ENCODE peak calls at places on chromosomes 11 and 22, in five cellular contexts. I, Y, H, O and W are unnamed samples.

GRCh38 chr11:13297917-13298356 is 20.3 kb downstream of the BMAL1 start:
- DNase-seq in I (no peak), H (no peak), Y (no peak), O (no peak), W (no peak)

GRCh38 chr11:58688779-58689503 is 42.8 kb downstream of the GLYAT start:
- DNase-seq in H (no peak), I (no peak), O (peak; percentile 57), Y (no peak), W (no peak)

GRCh38 chr11:23924226-23924625 is 572.6 kb upstream of the LUZP2 start:
- DNase-seq in O (no peak), Y (no peak), I (peak; percentile 71), H (no peak), W (no peak)

GRCh38 chr11:67269401-67270255 is 3.4 kb downstream of the GRK2 start:
- DNase-seq in H (no peak), I (no peak), Y (no peak), O (no peak), W (peak; percentile 28)

GRCh38 chr11:2739531-2740274 is 39.9 kb upstream of the KCNQ1OT1 start:
- DNase-seq in Y (no peak), O (no peak), H (no peak), I (no peak), W (no peak)

GRCh38 chr22:30195245-30196140 is 51.1 kb downstream of the LIF start:
- DNase-seq in H (no peak), Y (no peak), O (no peak), I (no peak), W (no peak)

GRCh38 chr11:96014234-96014633 is 90.3 kb upstream of the MTMR2 start:
- DNase-seq in I (peak; percentile 35), Y (no peak), O (no peak), H (no peak), W (no peak)

GRCh38 chr11:126658306-126659056 is 303.0 kb downstream of the ST3GAL4 start:
- DNase-seq in H (no peak), O (no peak), Y (no peak), I (no peak), W (no peak)

GRCh38 chr11:22536036-22536435 is 89.6 kb downstream of the FANCF start:
- DNase-seq in O (no peak), I (no peak), Y (no peak), H (no peak), W (no peak)

GRCh38 chr22:45235101-45235777 is 5.5 kb downstream of the KIAA0930 start:
- DNase-seq in Y (no peak), O (no peak), I (peak; percentile 88), H (no peak), W (no peak)

GRCh38 chr22:50084085-50084484 is 1.1 kb downstream of the MLC1 start:
- DNase-seq in H (no peak), O (no peak), I (no peak), Y (peak; percentile 39), W (no peak)

GRCh38 chr22:32697331-32697995 is 104.0 kb upstream of the TIMP3 start:
- DNase-seq in I (no peak), O (peak; percentile 57), H (no peak), Y (no peak), W (no peak)

GRCh38 chr11:65479184-65480145 is 19.4 kb upstream of the MALAT1 start:
- DNase-seq in Y (peak; percentile 88), O (no peak), H (no peak), I (no peak), W (peak; percentile 92)

GRCh38 chr11:105867742-105868141 is 154.3 kb downstream of the MSANTD4 start:
- DNase-seq in I (no peak), Y (no peak), H (no peak), O (no peak), W (no peak)

GRCh38 chr11:40986320-40986719 is 473.1 kb downstream of the LRRC4C start:
- DNase-seq in O (no peak), H (no peak), Y (no peak), I (no peak), W (no peak)

GRCh38 chr22:38882480-38882879 is 10.5 kb upstream of the CBX6 start:
- DNase-seq in I (no peak), Y (no peak), H (no peak), O (no peak), W (peak; percentile 53)

DNA sequence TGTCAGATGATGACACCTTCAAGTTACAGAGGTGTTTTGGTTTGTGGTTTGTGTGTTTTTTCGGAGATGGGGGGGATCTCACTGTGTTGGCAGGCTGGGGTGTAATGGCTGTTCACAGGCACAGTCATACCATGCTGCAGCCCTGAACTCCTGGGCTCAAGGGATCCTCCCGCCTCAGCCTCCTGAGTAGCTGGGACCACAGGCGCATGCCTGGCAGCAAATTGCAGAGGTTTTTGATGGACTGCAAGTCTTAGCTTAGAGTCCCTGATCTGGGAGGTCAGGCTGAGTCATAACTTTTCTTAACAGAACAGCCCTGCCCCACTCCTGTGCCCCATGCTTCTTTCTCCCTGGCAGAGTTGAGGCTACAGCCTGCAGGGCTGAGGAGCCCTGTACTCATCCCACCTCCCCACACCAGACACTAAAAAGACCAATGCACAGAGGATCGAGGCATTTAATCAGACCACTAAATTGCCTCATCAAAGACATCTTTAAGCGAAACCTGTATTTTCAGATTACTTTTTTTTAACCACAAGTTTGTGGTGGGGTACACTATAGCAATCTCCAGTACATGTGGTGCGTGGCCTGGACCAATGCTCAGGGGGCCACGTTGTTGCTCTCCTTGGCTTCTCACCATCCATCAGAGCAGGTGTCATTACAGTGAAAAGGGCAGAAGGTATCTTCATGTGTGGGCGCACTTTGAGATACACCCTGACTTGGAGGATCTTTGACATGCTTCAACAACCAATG is 17.1 kb upstream of the ADORA2A start:
- DNase-seq in I (no peak), O (no peak), H (no peak), Y (no peak), W (no peak)
- H3K27ac ChIP-seq in I (no peak overlapping the region), O (no peak overlapping the region), H (no peak overlapping the region), Y (no peak overlapping the region), W (no peak overlapping the region)

DNA sequence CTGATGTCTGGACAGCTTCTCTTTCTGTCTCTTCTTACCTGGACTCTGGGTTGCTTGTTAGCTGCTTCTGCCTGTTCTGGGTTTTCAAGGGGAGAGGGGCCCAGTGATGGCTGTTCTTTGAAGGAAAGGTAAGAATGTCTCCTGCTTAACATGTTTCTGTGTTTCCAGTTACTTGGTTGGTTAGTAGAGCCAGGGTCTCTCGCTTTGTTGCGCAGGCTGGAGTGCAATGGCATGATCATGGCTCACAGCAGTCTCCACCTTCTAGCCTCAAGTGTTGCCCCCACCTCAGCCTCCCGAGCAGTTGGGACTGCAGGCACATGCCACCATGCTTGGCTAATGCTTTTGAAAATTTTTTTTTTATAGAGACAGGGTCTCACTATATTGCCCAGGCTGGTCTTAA is 126.6 kb downstream of the BCR start:
- DNase-seq in O (no peak), Y (no peak), I (no peak), H (no peak), W (peak; percentile 8)
- H3K27ac ChIP-seq in O (no peak overlapping the region), Y (no peak overlapping the region), I (no peak overlapping the region), H (peak overlapping the region; percentile 91), W (peak overlapping the region; percentile 91)

GRCh38 chr11:5631426-5631825 is 6.6 kb downstream of the TRIM34 start:
- DNase-seq in I (no peak), H (no peak), Y (no peak), O (no peak), W (no peak)
- H3K27ac ChIP-seq in I (no peak overlapping the region), H (no peak overlapping the region), Y (no peak overlapping the region), O (no peak overlapping the region), W (no peak overlapping the region)

GRCh38 chr22:19981171-19981960 is 35.3 kb downstream of the ARVCF start:
- DNase-seq in I (no peak), O (no peak), H (no peak), Y (no peak), W (no peak)
- H3K27ac ChIP-seq in I (no peak overlapping the region), O (no peak overlapping the region), H (no peak overlapping the region), Y (no peak overlapping the region), W (no peak overlapping the region)